ENCODE peak calls at places on chromosome 1, in four cellular contexts. S is IMR-90, Y is H9, U is H1. L is an unnamed sample.

GRCh38 chr1:152182942-152183341 is 23.9 kb upstream of the RPTN start:
- DNase-seq in U (no peak), Y (no peak), S (peak; percentile 44), L (no peak)

GRCh38 chr1:45365051-45365450 is 24.8 kb upstream of the MUTYH start:
- DNase-seq in S (no peak), Y (no peak), U (no peak), L (no peak)

GRCh38 chr1:191162762-191163161 is 685.1 kb upstream of the BRINP3 start:
- DNase-seq in S (no peak), Y (no peak), U (no peak), L (no peak)

GRCh38 chr1:172897738-172898137 is 153.0 kb downstream of the TNFSF18 start:
- DNase-seq in U (no peak), S (peak; percentile 55), Y (no peak), L (no peak)

GRCh38 chr1:246142320-246142893 is 364.7 kb downstream of the SMYD3 start:
- DNase-seq in Y (no peak), S (peak; percentile 96), U (no peak), L (no peak)

GRCh38 chr1:76278711-76279386 is 204.3 kb downstream of the ST6GALNAC3 start:
- DNase-seq in Y (no peak), U (no peak), S (no peak), L (no peak)

GRCh38 chr1:73803380-73803779 is 394.6 kb downstream of the LRRIQ3 start:
- DNase-seq in Y (no peak), S (no peak), U (no peak), L (no peak)

GRCh38 chr1:54241430-54241829 is 41.5 kb downstream of the MRPL37 start:
- DNase-seq in Y (no peak), S (no peak), U (no peak), L (no peak)

GRCh38 chr1:87905651-87906050 is 577.0 kb downstream of the LMO4 start:
- DNase-seq in S (no peak), Y (no peak), U (no peak), L (no peak)

GRCh38 chr1:25834894-25835293 is 15.1 kb downstream of the MTFR1L start:
- DNase-seq in S (no peak), Y (no peak), U (no peak), L (no peak)

GRCh38 chr1:145884675-145885074 is 991 bp downstream of the ANKRD35 start:
- DNase-seq in S (peak; percentile 65), U (no peak), Y (no peak), L (no peak)

GRCh38 chr1:54474500-54475235 is 68.5 kb upstream of the SSBP3 start:
- DNase-seq in U (no peak), Y (peak; percentile 73), S (no peak), L (no peak)

GRCh38 chr1:108816049-108816882 is 40.6 kb downstream of the AKNAD1 start:
- DNase-seq in Y (peak; percentile 63), U (peak; percentile 17), S (peak; percentile 93), L (peak; percentile 82)

GRCh38 chr1:103514920-103515503 is 10.5 kb upstream of the RNPC3 start:
- DNase-seq in S (peak; percentile 63), U (no peak), Y (no peak), L (peak; percentile 55)

GRCh38 chr1:21261551-21262281 is 28.5 kb downstream of the ECE1 start:
- DNase-seq in S (peak; percentile 96), Y (peak; percentile 48), U (no peak), L (peak; percentile 82)

GRCh38 chr1:227778401-227778947 is 37.0 kb upstream of the PRSS38 start:
- DNase-seq in S (peak; percentile 61), Y (no peak), U (no peak), L (no peak)

GRCh38 chr1:42035830-42036604 is 117.2 kb upstream of the GUCA2B start:
- DNase-seq in U (peak; percentile 70), S (peak; percentile 85), Y (peak; percentile 95), L (peak; percentile 95)
- H3K27ac ChIP-seq in U (no peak overlapping the region), S (peak overlapping the region; percentile 41), Y (no peak overlapping the region), L (no peak overlapping the region)

DNA sequence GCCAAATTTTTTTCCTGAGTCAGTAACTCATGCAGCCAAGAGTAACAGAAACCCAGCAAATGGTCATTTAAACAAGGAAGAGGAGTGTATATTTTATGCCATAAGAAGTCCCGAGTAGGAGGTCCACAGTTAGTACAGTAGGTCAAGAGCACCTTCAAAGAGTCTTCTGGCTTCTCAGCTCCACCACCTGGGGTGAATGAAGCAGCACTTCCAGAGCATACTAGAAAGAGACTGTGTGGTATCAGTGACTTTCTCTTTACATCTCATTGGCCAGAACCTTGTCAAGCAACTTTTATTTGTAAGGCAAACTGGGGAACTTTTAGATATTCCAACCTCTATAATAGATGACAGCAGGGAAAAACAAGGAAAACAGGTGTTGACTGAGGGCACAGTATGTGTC is 71.7 kb downstream of the ODF2L start:
- DNase-seq in U (no peak), S (no peak), Y (no peak), L (no peak)
- H2BK15ac ChIP-seq in U (no peak overlapping the region), S (no peak overlapping the region), Y (no peak overlapping the region), L (no peak overlapping the region)

DNA sequence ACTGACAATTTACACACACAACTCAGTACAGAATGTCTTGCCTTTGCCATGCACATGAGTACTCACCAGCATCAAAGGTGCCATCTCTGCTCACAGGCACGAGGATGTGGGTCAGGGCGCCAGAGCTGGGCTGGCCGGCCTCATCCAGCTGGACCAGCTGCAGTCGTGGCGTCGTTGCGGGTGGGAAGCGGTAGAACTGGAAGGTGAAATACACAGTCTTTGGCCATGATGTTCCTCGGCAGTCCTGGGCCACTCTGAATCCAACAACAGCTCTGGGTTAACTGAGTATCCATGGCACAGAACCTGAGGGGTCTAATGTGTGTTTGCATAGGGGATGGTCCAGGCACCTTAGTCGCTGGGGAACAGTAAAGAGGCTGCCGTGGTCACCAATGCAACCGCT is 87.7 kb downstream of the NPHP4 start:
- DNase-seq in S (no peak), U (no peak), Y (peak; percentile 19), L (no peak)
- H3K56ac ChIP-seq in S (no peak overlapping the region), U (no peak overlapping the region), Y (no peak overlapping the region), L (no peak overlapping the region)

DNA sequence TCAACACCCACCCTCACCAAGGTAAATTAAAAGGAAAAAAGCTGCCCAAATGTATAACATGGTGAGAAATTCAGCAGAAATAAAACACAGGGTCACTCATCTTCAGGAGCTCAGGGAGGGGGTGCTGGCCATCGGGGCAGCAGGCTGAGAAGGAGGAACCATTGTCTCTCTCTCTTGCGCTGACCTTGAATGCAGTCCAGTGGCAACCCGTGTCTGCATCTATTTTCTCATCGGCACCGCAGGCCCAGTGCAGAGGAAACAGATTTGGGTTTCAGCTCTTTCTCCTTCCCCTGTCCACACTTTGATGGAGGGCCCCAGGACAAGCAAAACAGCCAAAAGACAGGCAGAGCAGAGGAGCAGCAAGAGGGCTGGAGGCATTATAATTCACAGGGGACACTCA is 18.8 kb downstream of the MKNK1 start:
- DNase-seq in Y (no peak), U (no peak), S (no peak), L (no peak)
- H3K27ac ChIP-seq in Y (no peak overlapping the region), U (no peak overlapping the region), S (no peak overlapping the region), L (no peak overlapping the region)

GRCh38 chr1:201459775-201460174 is 9.2 kb downstream of the PHLDA3 start:
- DNase-seq in Y (no peak), U (no peak), S (no peak), L (no peak)
- H2BK15ac ChIP-seq in Y (no peak overlapping the region), U (peak overlapping the region; percentile 1), S (peak overlapping the region; percentile 71), L (no peak overlapping the region)

DNA sequence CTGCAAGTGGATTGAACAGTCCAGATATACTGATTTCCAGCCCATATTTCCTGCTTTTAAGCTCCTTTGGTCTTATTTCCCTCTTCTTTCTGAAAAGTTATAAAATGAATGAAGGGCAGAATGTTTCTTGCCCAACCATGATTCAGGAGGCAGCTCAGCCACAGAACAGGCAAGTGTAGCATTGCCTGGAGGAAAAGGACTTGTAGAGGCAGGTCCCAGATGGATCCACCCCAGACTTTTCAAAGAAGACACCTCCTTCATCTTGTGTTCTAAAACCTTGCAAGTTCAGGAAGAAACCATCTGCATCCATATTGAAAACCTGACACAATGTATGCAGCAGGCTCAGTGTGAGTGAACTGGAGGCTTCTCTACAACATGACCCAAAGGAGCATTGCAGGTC is at the start of gene CLCA2:
- DNase-seq in S (no peak), Y (no peak), U (no peak), L (no peak)
- H3K56ac ChIP-seq in S (no peak within 1 kb of the TSS), Y (no peak within 1 kb of the TSS), U (no peak within 1 kb of the TSS), L (no peak within 1 kb of the TSS)

GRCh38 chr1:156766288-156767100 is 841 bp upstream of the PRCC start:
- DNase-seq in U (no peak), Y (no peak), S (no peak), L (peak; percentile 40)
- H3K27ac ChIP-seq in U (peak overlapping the region; percentile 70), Y (no peak overlapping the region), S (peak overlapping the region; percentile 61), L (peak overlapping the region; percentile 17)

L was measured in mesendoderm.